ENCODE peak calls at places on chromosome 1, in five cellular contexts. One of them, this sample, is unnamed.

GRCh38 chr1:25030674-25031589 is 100.9 kb upstream of the RUNX3 start:
- DNase-seq in fibroblast of mammary gland: peak; percentile 30
- DNase-seq in cardiac fibroblast: no peak
- DNase-seq in left ventricle myocardium inferior: no peak
- DNase-seq in hepatocyte: no peak
- DNase-seq in this sample: peak; percentile 80

GRCh38 chr1:182669266-182669665 is 15.1 kb downstream of the RGS8 start:
- DNase-seq in fibroblast of mammary gland: no peak
- DNase-seq in cardiac fibroblast: no peak
- DNase-seq in left ventricle myocardium inferior: no peak
- DNase-seq in hepatocyte: no peak
- DNase-seq in this sample: no peak

GRCh38 chr1:29639156-29639736 is 402.9 kb downstream of the PTPRU start:
- DNase-seq in fibroblast of mammary gland: no peak
- DNase-seq in cardiac fibroblast: no peak
- DNase-seq in left ventricle myocardium inferior: no peak
- DNase-seq in hepatocyte: no peak
- DNase-seq in this sample: no peak

GRCh38 chr1:187838335-187839293 is 1009.9 kb downstream of the PLA2G4A start:
- DNase-seq in fibroblast of mammary gland: no peak
- DNase-seq in cardiac fibroblast: no peak
- DNase-seq in left ventricle myocardium inferior: no peak
- DNase-seq in hepatocyte: peak; percentile 42
- DNase-seq in this sample: no peak

GRCh38 chr1:21216835-21217811 is 40.4 kb upstream of the EIF4G3 start:
- DNase-seq in fibroblast of mammary gland: peak; percentile 49
- DNase-seq in cardiac fibroblast: peak; percentile 56
- DNase-seq in left ventricle myocardium inferior: no peak
- DNase-seq in hepatocyte: peak; percentile 77
- DNase-seq in this sample: peak; percentile 75

GRCh38 chr1:2547210-2548067 is 8.7 kb upstream of the TNFRSF14 start:
- DNase-seq in fibroblast of mammary gland: no peak
- DNase-seq in cardiac fibroblast: no peak
- DNase-seq in left ventricle myocardium inferior: no peak
- DNase-seq in hepatocyte: no peak
- DNase-seq in this sample: peak; percentile 68

GRCh38 chr1:43414634-43415223 is 25.0 kb downstream of the SZT2 start:
- DNase-seq in fibroblast of mammary gland: peak; percentile 60
- DNase-seq in cardiac fibroblast: peak; percentile 65
- DNase-seq in left ventricle myocardium inferior: peak; percentile 38
- DNase-seq in hepatocyte: peak; percentile 78
- DNase-seq in this sample: peak; percentile 40

GRCh38 chr1:66503841-66504470 is 30.0 kb upstream of the SGIP1 start:
- DNase-seq in fibroblast of mammary gland: peak; percentile 79
- DNase-seq in cardiac fibroblast: peak; percentile 79
- DNase-seq in left ventricle myocardium inferior: peak; percentile 17
- DNase-seq in hepatocyte: peak; percentile 68
- DNase-seq in this sample: peak; percentile 18

GRCh38 chr1:112439592-112439991 is 43.6 kb downstream of the CTTNBP2NL start:
- DNase-seq in fibroblast of mammary gland: no peak
- DNase-seq in cardiac fibroblast: no peak
- DNase-seq in left ventricle myocardium inferior: no peak
- DNase-seq in hepatocyte: no peak
- DNase-seq in this sample: no peak

GRCh38 chr1:179599623-179600249 is 8.1 kb downstream of the TDRD5 start:
- DNase-seq in fibroblast of mammary gland: peak; percentile 38
- DNase-seq in cardiac fibroblast: peak; percentile 37
- DNase-seq in left ventricle myocardium inferior: no peak
- DNase-seq in hepatocyte: peak; percentile 59
- DNase-seq in this sample: no peak
- TF ChIP-seq CTCF in fibroblast of mammary gland: peak; percentile 46
- TF ChIP-seq CTCF in cardiac fibroblast: peak; percentile 36
- TF ChIP-seq CTCF in left ventricle myocardium inferior: peak; percentile 42
- TF ChIP-seq CTCF in hepatocyte: peak; percentile 59
- TF ChIP-seq CTCF in this sample: peak; percentile 11

DNA sequence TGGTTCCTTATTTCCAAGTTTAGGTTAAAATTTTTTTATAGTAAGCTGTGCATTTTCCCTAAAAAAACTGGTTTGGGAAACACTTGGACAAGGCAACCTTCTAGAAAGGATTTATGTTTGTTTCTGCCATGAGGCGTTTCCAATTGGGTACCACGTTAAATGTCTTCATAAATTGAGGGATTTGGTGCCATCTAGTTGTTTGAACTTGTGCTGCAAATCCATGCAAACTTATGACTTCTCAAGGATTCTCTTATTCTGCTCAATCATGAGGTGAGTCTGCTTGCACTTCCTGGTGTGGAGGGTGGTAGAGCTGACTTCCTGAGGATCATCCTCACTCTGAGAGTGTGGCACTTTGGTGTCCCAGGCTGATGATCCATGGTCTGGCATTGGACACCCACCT is 123.3 kb downstream of the PCNX2 start:
- DNase-seq in fibroblast of mammary gland: peak; percentile 50
- DNase-seq in cardiac fibroblast: peak; percentile 67
- DNase-seq in left ventricle myocardium inferior: no peak
- DNase-seq in hepatocyte: no peak
- DNase-seq in this sample: no peak
- TF ChIP-seq CTCF in fibroblast of mammary gland: peak; percentile 26
- TF ChIP-seq CTCF in cardiac fibroblast: peak; percentile 43
- TF ChIP-seq CTCF in left ventricle myocardium inferior: peak; percentile 68
- TF ChIP-seq CTCF in hepatocyte: peak; percentile 26
- TF ChIP-seq CTCF in this sample: no peak

GRCh38 chr1:204213668-204214662 is at the start of gene GOLT1A:
- DNase-seq in fibroblast of mammary gland: peak; percentile 84
- DNase-seq in cardiac fibroblast: peak; percentile 88
- DNase-seq in left ventricle myocardium inferior: peak; percentile 36
- DNase-seq in hepatocyte: peak; percentile 92
- DNase-seq in this sample: peak; percentile 82
- TF ChIP-seq CTCF in fibroblast of mammary gland: peak; percentile 92
- TF ChIP-seq CTCF in cardiac fibroblast: peak; percentile 82
- TF ChIP-seq CTCF in left ventricle myocardium inferior: peak; percentile 79
- TF ChIP-seq CTCF in hepatocyte: peak; percentile 77
- TF ChIP-seq CTCF in this sample: no peak

DNA sequence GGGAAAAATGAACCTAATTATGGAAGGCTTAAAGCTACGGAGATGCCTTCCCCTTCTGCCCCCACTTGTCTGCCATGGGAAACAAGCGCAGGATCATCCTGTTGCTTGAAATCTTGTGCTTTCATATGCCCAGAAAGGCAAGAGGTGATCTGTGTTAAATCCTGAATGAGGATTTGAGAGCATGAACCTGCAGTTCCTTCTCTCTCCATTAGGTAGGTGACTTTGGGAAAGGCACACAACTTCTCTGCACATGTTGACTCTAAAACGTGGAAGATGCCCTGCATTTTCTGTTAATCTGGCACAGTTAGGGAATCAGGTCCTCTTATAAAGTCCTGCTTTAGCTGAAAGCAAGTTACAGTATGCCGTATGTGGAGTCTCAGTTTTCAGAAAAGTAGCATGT is 46.6 kb upstream of the MTR start:
- DNase-seq in fibroblast of mammary gland: no peak
- DNase-seq in cardiac fibroblast: no peak
- DNase-seq in left ventricle myocardium inferior: no peak
- DNase-seq in hepatocyte: no peak
- DNase-seq in this sample: no peak
- TF ChIP-seq CTCF in fibroblast of mammary gland: peak; percentile 21
- TF ChIP-seq CTCF in cardiac fibroblast: peak; percentile 17
- TF ChIP-seq CTCF in left ventricle myocardium inferior: no peak
- TF ChIP-seq CTCF in hepatocyte: no peak
- TF ChIP-seq CTCF in this sample: no peak

GRCh38 chr1:47386268-47386667 is 29.8 kb upstream of the FOXE3 start:
- DNase-seq in fibroblast of mammary gland: no peak
- DNase-seq in cardiac fibroblast: no peak
- DNase-seq in left ventricle myocardium inferior: no peak
- DNase-seq in hepatocyte: no peak
- DNase-seq in this sample: no peak

GRCh38 chr1:47390843-47391242 is 25.2 kb upstream of the FOXE3 start:
- DNase-seq in fibroblast of mammary gland: no peak
- DNase-seq in cardiac fibroblast: no peak
- DNase-seq in left ventricle myocardium inferior: no peak
- DNase-seq in hepatocyte: peak; percentile 49
- DNase-seq in this sample: no peak

GRCh38 chr1:47387921-47388509 is 28.1 kb upstream of the FOXE3 start:
- DNase-seq in fibroblast of mammary gland: no peak
- DNase-seq in cardiac fibroblast: no peak
- DNase-seq in left ventricle myocardium inferior: no peak
- DNase-seq in hepatocyte: no peak
- DNase-seq in this sample: no peak

GRCh38 chr1:47389735-47390134 is 26.4 kb upstream of the FOXE3 start:
- DNase-seq in fibroblast of mammary gland: no peak
- DNase-seq in cardiac fibroblast: no peak
- DNase-seq in left ventricle myocardium inferior: no peak
- DNase-seq in hepatocyte: no peak
- DNase-seq in this sample: no peak

DNA sequence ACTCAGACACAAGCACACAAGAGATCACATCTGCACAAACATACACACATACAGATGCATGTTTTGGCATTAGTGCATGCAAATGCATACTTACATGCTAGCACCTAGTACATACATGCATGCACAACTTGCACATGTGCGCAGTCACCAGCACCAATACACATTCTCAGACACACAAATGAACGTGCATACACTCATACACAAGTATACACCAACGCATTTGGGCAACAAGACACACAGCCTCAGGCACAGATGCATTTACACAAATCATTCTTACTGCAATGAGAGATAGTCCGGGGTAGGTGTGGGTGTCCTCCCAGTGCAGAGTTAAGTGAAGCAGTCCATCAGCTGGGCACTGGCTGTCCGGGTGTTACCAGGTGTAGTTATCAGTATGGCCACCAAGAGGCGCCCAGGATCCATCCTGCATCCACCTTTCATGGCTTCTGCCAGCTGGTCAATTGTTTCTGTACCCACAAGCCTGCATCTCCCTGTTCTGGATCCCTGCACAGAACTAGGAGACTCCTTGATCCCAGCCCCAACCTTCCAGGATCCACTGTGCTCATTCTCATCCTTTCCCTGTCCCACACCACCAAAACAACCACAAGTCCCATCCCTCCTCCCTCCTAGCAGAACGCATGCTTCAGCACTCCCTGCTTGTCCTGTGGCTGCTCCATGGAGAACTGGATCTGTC is 27.4 kb upstream of the FOXE3 start:
- DNase-seq in fibroblast of mammary gland: peak; percentile 66
- DNase-seq in cardiac fibroblast: peak; percentile 72
- DNase-seq in left ventricle myocardium inferior: peak; percentile 33
- DNase-seq in hepatocyte: peak; percentile 73
- DNase-seq in this sample: peak; percentile 73
- TF ChIP-seq CTCF in fibroblast of mammary gland: peak; percentile 86
- TF ChIP-seq CTCF in cardiac fibroblast: peak; percentile 87
- TF ChIP-seq CTCF in left ventricle myocardium inferior: peak; percentile 67
- TF ChIP-seq CTCF in hepatocyte: peak; percentile 68
- TF ChIP-seq CTCF in this sample: peak; percentile 56

GRCh38 chr1:109788695-109789521 is 25.2 kb upstream of the EPS8L3 start:
- DNase-seq in fibroblast of mammary gland: no peak
- DNase-seq in cardiac fibroblast: peak; percentile 22
- DNase-seq in left ventricle myocardium inferior: peak; percentile 9
- DNase-seq in hepatocyte: peak; percentile 50
- DNase-seq in this sample: peak; percentile 57
- TF ChIP-seq CTCF in fibroblast of mammary gland: peak; percentile 44
- TF ChIP-seq CTCF in cardiac fibroblast: peak; percentile 54
- TF ChIP-seq CTCF in left ventricle myocardium inferior: peak; percentile 29
- TF ChIP-seq CTCF in hepatocyte: peak; percentile 29
- TF ChIP-seq CTCF in this sample: no peak

This sample was measured in GM10248.